ENCODE peak calls at places on chromosomes 11 and 22, in seven cellular contexts. E is HTR-8/SVneo; G is memory B cell; W is cerebellar cortex; P is NCI-H1092; D is stimulated activated CD4-positive, alpha-beta T cell treated with anti-CD3 and anti-CD28 coated beads, Interleukin-4, amount 100 ng/mL, for 48 hours; K is T-helper 1 cell. Y is an unnamed sample.

GRCh38 chr11:16098827-16099226 is 257.5 kb downstream of the SOX6 start:
- DNase-seq in W (no peak), D (no peak), P (no peak), E (no peak), G (no peak), K (no peak), Y (no peak)

GRCh38 chr22:19177164-19178064 is 1.1 kb downstream of the SLC25A1 start:
- DNase-seq in D (no peak), P (no peak), E (no peak), K (no peak), G (no peak), W (no peak), Y (no peak)

GRCh38 chr11:7577883-7578242 is 64.1 kb downstream of the PPFIBP2 start:
- DNase-seq in G (no peak), K (peak; percentile 61), D (no peak), W (no peak), E (no peak), P (no peak), Y (no peak)

GRCh38 chr22:21038405-21038804 is 6.0 kb upstream of the SLC7A4 start:
- DNase-seq in P (no peak), E (no peak), K (no peak), W (no peak), G (no peak), D (no peak), Y (no peak)

GRCh38 chr22:23181763-23182288 is 1.5 kb downstream of the BCR start:
- DNase-seq in P (no peak), K (no peak), D (no peak), W (no peak), G (no peak), E (no peak), Y (no peak)

GRCh38 chr11:17564687-17565042 is 17.6 kb downstream of the OTOG start:
- DNase-seq in W (no peak), K (no peak), E (no peak), D (no peak), P (no peak), G (no peak), Y (no peak)

GRCh38 chr11:103532133-103532788 is 423.0 kb downstream of the DYNC2H1 start:
- DNase-seq in G (no peak), K (no peak), P (no peak), W (no peak), D (no peak), E (peak; percentile 75), Y (no peak)

GRCh38 chr22:27568265-27568664 is 233.3 kb downstream of the MN1 start:
- DNase-seq in E (no peak), G (no peak), D (no peak), W (no peak), P (no peak), K (no peak), Y (no peak)